ENCODE peak calls at places on chromosome 13, in seven cellular contexts. Z is heart left ventricle, K is mucosa of descending colon, P is brain microvascular endothelial cell, B is AG04449, Q is GM06990, D is hepatocyte. F is an unnamed sample.

GRCh38 chr13:33678906-33679657 is 138.9 kb upstream of the RFC3 start:
- DNase-seq in D (peak; percentile 79), B (no peak), Q (peak; percentile 79), Z (peak; percentile 51), P (peak; percentile 67), K (peak; percentile 70), F (no peak)

GRCh38 chr13:37144661-37145060 is 39.2 kb upstream of the CSNK1A1L start:
- DNase-seq in Q (no peak), Z (no peak), P (peak; percentile 36), D (peak; percentile 11), B (no peak), K (no peak), F (no peak)

GRCh38 chr13:27338816-27339215 is 68.2 kb downstream of the RASL11A start:
- DNase-seq in D (no peak), Q (no peak), B (no peak), Z (no peak), P (no peak), K (no peak), F (no peak)

GRCh38 chr13:31221057-31221456 is 21.3 kb downstream of the B3GLCT start:
- DNase-seq in B (no peak), Z (no peak), P (no peak), Q (no peak), D (no peak), K (no peak), F (no peak)

GRCh38 chr13:36778083-36778671 is 40.8 kb upstream of the RFXAP start:
- DNase-seq in D (peak; percentile 55), Q (no peak), K (no peak), P (peak; percentile 72), B (peak; percentile 29), Z (no peak), F (peak; percentile 9)

GRCh38 chr13:51849145-51850101 is 4.4 kb upstream of the TMEM272 start:
- DNase-seq in Z (no peak), K (no peak), P (peak; percentile 16), B (no peak), Q (peak; percentile 22), D (no peak), F (no peak)

GRCh38 chr13:21124853-21125252 is 51.5 kb downstream of the SKA3 start:
- DNase-seq in Z (no peak), P (peak; percentile 10), Q (no peak), K (no peak), B (no peak), D (peak; percentile 69), F (no peak)

GRCh38 chr13:86830046-86830445 is 841.1 kb upstream of the SLITRK5 start:
- DNase-seq in P (no peak), D (no peak), K (no peak), Q (no peak), Z (no peak), B (no peak), F (no peak)

GRCh38 chr13:49690133-49690989 is 925 bp downstream of the EBPL start:
- DNase-seq in P (peak; percentile 71), Z (no peak), B (no peak), Q (no peak), K (no peak), D (peak; percentile 65), F (no peak)

GRCh38 chr13:78586706-78587105 is 16.6 kb downstream of the POU4F1 start:
- DNase-seq in Z (no peak), B (no peak), Q (no peak), P (no peak), D (no peak), K (no peak), F (no peak)

GRCh38 chr13:40240293-40240692 is 426.1 kb downstream of the FOXO1 start:
- DNase-seq in B (no peak), Q (no peak), Z (no peak), K (no peak), P (no peak), D (no peak), F (no peak)

GRCh38 chr13:93017493-93018112 is 209.0 kb upstream of the GPC6 start:
- DNase-seq in K (no peak), D (no peak), P (no peak), Q (no peak), Z (no peak), B (no peak), F (no peak)

GRCh38 chr13:72853000-72853399 is 71.1 kb downstream of the PIBF1 start:
- DNase-seq in K (no peak), P (no peak), Q (no peak), B (no peak), Z (no peak), D (no peak), F (no peak)

GRCh38 chr13:33968520-33969507 is 150.9 kb downstream of the RFC3 start:
- DNase-seq in K (no peak), B (no peak), D (peak; percentile 10), P (no peak), Q (no peak), Z (no peak), F (no peak)

GRCh38 chr13:83221256-83221655 is 661.0 kb downstream of the SLITRK1 start:
- DNase-seq in P (no peak), B (no peak), Q (no peak), D (peak; percentile 8), K (no peak), Z (no peak), F (no peak)

GRCh38 chr13:65264066-65264465 is 1966.1 kb downstream of the PCDH9 start:
- DNase-seq in P (no peak), Z (no peak), K (no peak), B (no peak), D (no peak), Q (no peak), F (no peak)

GRCh38 chr13:102912599-102912998 is 66.8 kb downstream of the ERCC5 start:
- DNase-seq in B (no peak), Z (no peak), P (no peak), D (no peak), Q (no peak), K (no peak), F (no peak)

DNA sequence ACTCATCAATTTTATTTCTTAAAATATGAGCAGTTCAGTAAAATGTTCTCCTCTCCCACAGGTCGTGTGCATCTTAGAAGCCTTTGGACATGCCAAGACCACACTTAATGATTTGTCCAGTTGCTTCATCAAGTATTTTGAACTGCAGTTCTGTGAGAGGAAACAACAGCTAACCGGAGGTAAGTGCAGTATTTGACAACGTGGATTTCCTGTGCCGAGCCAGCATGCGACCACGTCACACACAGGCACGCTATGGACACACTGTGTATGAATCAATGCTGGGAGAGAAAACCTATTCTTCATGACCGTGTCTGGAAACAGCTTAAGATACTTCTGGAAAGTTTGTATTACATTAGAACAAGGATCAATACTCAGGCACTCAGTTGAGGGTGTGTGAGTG is 268.5 kb downstream of the MYO16 start:
- DNase-seq in B (no peak), Z (no peak), Q (no peak), K (no peak), P (no peak), D (no peak), F (no peak)
- H3K4me3 ChIP-seq in B (no peak overlapping the region), Z (no peak overlapping the region), Q (no peak overlapping the region), K (no peak overlapping the region), P (no peak overlapping the region), D (no peak overlapping the region), F (no peak overlapping the region)

DNA sequence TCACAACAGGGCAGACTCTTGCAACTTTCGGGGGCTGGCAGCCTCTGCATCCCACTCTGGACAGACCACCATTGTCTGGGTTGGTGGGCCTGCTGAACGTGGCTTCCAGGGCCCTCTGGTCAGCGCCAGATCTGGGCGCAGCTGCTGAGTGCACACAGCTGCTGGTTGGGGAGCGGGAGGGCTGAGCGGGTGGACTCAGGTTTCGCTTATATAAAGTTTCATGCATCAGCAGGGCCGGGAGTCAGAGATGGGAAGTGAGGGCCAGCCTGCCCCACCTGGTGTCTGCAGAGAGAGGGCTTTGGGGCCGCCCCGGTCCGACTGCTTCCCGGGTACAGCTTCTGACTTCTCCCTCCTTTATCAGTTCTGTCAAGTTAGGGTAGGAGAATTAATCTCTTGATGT is 6.9 kb downstream of the ARHGEF7 start:
- DNase-seq in Z (no peak), K (no peak), D (no peak), Q (no peak), P (no peak), B (no peak), F (no peak)
- TF ChIP-seq CTCF in Z (no peak), K (no peak), D (no peak), Q (no peak), P (no peak), B (no peak), F (no peak)

DNA sequence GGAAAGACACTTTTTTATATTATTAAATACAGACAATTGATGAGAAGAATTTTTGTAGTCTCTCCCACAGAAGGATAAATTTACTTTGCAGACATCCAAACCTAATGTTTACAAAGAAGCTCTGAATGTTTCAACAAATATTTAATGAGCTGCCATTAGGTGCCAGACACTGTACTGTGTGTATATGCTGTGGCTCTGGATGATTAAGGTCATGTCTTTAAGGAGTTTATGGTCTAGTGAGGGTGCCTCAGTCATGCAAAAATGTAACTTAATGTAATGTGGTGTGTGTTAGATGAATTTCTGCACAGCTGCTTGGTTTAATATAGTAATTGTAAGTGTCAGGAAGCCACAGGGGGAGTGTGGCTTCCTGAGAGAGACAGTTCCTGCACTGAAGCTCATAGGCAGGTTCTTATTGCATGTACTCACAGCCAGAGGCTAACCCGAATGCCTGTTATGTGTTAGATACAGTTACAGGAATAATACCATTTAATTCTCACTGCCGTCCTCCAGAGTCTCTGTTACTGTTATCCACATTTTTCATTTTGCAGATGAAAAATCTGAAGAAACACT is 43.3 kb downstream of the SPATA13 start:
- DNase-seq in D (no peak), Q (no peak), K (no peak), B (no peak), P (no peak), Z (no peak), F (no peak)
- H3K4me3 ChIP-seq in D (no peak overlapping the region), Q (no peak overlapping the region), K (no peak overlapping the region), B (no peak overlapping the region), P (no peak overlapping the region), Z (no peak overlapping the region), F (no peak overlapping the region)

DNA sequence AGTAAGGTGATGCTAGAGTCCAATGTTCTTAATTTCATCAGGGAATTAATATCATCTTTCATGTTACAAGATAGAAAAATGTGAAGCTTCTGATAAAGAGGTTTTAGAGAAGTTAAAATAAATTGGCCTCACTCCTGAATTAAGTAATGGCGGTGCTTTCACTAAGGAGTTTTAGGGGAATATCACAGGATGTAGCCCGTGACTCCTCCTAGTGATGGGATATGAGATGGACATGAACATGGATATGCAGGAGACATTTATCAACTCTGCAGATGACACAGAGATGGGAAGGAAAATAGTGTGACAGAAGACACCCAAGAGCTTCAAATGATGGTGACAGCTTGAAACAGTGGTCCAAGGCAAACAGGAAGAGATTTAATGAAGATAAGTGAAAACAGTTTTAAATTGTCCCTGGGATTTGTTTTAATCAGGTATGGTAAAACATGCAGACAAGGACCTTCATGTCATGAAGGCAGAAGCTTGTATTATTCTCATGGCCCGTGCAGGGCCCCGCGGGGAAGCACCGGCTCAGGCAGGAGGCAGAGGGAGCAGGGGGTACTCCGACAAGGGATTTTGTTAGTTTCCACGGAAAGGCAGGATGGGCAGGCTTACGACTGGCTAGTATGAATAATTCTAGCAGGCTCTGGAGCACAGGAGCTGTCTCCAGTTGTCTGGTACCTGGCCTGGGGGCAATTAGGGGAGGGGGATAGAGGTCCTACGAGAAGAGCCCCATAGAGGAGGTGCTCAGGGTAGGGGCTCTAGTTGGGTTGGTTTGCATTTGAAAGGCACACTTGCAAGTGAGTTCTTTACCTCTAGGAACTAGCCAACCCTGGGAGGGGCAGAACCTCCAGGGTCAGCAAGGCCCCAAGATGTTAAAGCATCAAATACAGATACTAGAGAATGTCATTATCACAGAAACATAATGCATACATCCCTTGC is 38.7 kb upstream of the FARP1 start:
- DNase-seq in Z (no peak), B (no peak), P (no peak), K (no peak), D (no peak), Q (no peak), F (no peak)
- TF ChIP-seq CTCF in Z (no peak), B (peak; percentile 19), P (peak; percentile 59), K (no peak), D (peak; percentile 8), Q (no peak), F (peak; percentile 21)

F was measured in BJ.